ENCODE peak calls at places on chromosomes 7 and 10, in six cellular contexts. C is stimulated activated CD8-positive, alpha-beta memory T cell treated with anti-CD3 and anti-CD28 coated beads, Interleukin-2, amount 100 ng/mL, for 1 hour; A is neural progenitor cell; T is NCI-H2171 treated with DMSO at 0.1 percent for 48 hours; X is H54; K is ovary. P is an unnamed sample.

GRCh38 chr10:104429834-104430233 is 76.2 kb downstream of the CFAP58 start:
- DNase-seq in K (no peak), A (peak; percentile 59), X (no peak), T (no peak), C (no peak), P (no peak)

GRCh38 chr7:35334511-35334910 is 80.6 kb upstream of the TBX20 start:
- DNase-seq in T (no peak), K (no peak), X (no peak), A (no peak), C (no peak), P (no peak)

GRCh38 chr7:96311967-96312366 is 9.9 kb downstream of the SLC25A13 start:
- DNase-seq in K (no peak), C (no peak), A (no peak), T (no peak), X (no peak), P (peak; percentile 72)

GRCh38 chr7:121557034-121557892 is 161.2 kb upstream of the FAM3C start:
- DNase-seq in C (no peak), K (no peak), T (no peak), X (no peak), A (no peak), P (no peak)

GRCh38 chr10:56298941-56299340 is 62.1 kb downstream of the ZWINT start:
- DNase-seq in T (no peak), K (no peak), A (peak; percentile 55), C (no peak), X (no peak), P (no peak)

GRCh38 chr7:151607464-151607867 is 87.8 kb upstream of the RHEB start:
- DNase-seq in X (no peak), C (no peak), T (no peak), K (no peak), A (no peak), P (no peak)

GRCh38 chr7:155208681-155209477 is 88.8 kb upstream of the INSIG1 start:
- DNase-seq in A (no peak), C (no peak), X (peak; percentile 64), K (no peak), T (no peak), P (no peak)

GRCh38 chr10:12540341-12540781 is 191.0 kb downstream of the CAMK1D start:
- DNase-seq in A (no peak), T (peak; percentile 6), C (no peak), K (no peak), X (no peak), P (no peak)

GRCh38 chr10:111077715-111078504 is 1.1 kb downstream of the ADRA2A start:
- DNase-seq in A (peak; percentile 21), X (no peak), K (peak; percentile 71), C (no peak), T (no peak), P (no peak)

GRCh38 chr10:114273910-114274309 is 34.9 kb downstream of the VWA2 start:
- DNase-seq in C (no peak), A (no peak), K (no peak), T (no peak), X (no peak), P (no peak)

GRCh38 chr10:3825862-3826351 is 40.9 kb upstream of the KLF6 start:
- DNase-seq in A (no peak), K (no peak), C (no peak), T (no peak), X (no peak), P (no peak)

GRCh38 chr10:132612571-132613504 is 75.3 kb downstream of the INPP5A start:
- DNase-seq in K (peak; percentile 39), A (peak; percentile 32), X (no peak), C (no peak), T (no peak), P (no peak)

GRCh38 chr10:983951-984705 is 4.1 kb upstream of the GTPBP4 start:
- DNase-seq in A (no peak), X (no peak), C (no peak), T (no peak), K (no peak), P (no peak)

GRCh38 chr7:9958461-9958860 is 1015.2 kb upstream of the PHF14 start:
- DNase-seq in A (no peak), C (no peak), K (no peak), T (peak; percentile 62), X (no peak), P (no peak)